ENCODE peak calls at places on chromosomes 1 and 21, in seven cellular contexts. One of them, this sample, is unnamed.
A peak's percentile ranks its signal among the peaks of the same experiment; 100 is the strongest.

GRCh38 chr1:173603056-173603591 is at the start of gene SLC9C2:
- DNase-seq in D341Med: no peak
- DNase-seq in NCI-H446 treated with DMSO at 0.1 percent for 48 hours: no peak
- DNase-seq in CD8-positive, alpha-beta T cell: no peak
- DNase-seq in aorta: no peak
- DNase-seq in heart right ventricle: peak; percentile 49
- DNase-seq in skeletal muscle cell: peak; percentile 4
- DNase-seq in this sample: no peak

GRCh38 chr1:164515932-164516331 is 43.1 kb upstream of the PBX1 start:
- DNase-seq in aorta: no peak
- DNase-seq in D341Med: no peak
- DNase-seq in heart right ventricle: peak; percentile 5
- DNase-seq in NCI-H446 treated with DMSO at 0.1 percent for 48 hours: no peak
- DNase-seq in skeletal muscle cell: no peak
- DNase-seq in CD8-positive, alpha-beta T cell: no peak
- DNase-seq in this sample: no peak

GRCh38 chr1:7172804-7173203 is 387.6 kb downstream of the CAMTA1 start:
- DNase-seq in D341Med: no peak
- DNase-seq in aorta: no peak
- DNase-seq in heart right ventricle: no peak
- DNase-seq in CD8-positive, alpha-beta T cell: no peak
- DNase-seq in NCI-H446 treated with DMSO at 0.1 percent for 48 hours: no peak
- DNase-seq in skeletal muscle cell: no peak
- DNase-seq in this sample: no peak

GRCh38 chr1:55284856-55285255 is 69.7 kb upstream of the USP24 start:
- DNase-seq in heart right ventricle: peak; percentile 62
- DNase-seq in D341Med: no peak
- DNase-seq in CD8-positive, alpha-beta T cell: no peak
- DNase-seq in aorta: no peak
- DNase-seq in skeletal muscle cell: no peak
- DNase-seq in NCI-H446 treated with DMSO at 0.1 percent for 48 hours: peak; percentile 45
- DNase-seq in this sample: no peak

GRCh38 chr1:99173282-99173681 is 91.0 kb upstream of the PLPPR4 start:
- DNase-seq in NCI-H446 treated with DMSO at 0.1 percent for 48 hours: no peak
- DNase-seq in CD8-positive, alpha-beta T cell: no peak
- DNase-seq in D341Med: no peak
- DNase-seq in heart right ventricle: no peak
- DNase-seq in skeletal muscle cell: no peak
- DNase-seq in aorta: no peak
- DNase-seq in this sample: no peak

GRCh38 chr1:30409476-30410152 is 313.8 kb downstream of the MATN1 start:
- DNase-seq in aorta: peak; percentile 11
- DNase-seq in skeletal muscle cell: no peak
- DNase-seq in CD8-positive, alpha-beta T cell: peak; percentile 6
- DNase-seq in heart right ventricle: no peak
- DNase-seq in D341Med: peak; percentile 4
- DNase-seq in NCI-H446 treated with DMSO at 0.1 percent for 48 hours: no peak
- DNase-seq in this sample: no peak

GRCh38 chr1:51214615-51215131 is 21.4 kb upstream of the RNF11 start:
- DNase-seq in CD8-positive, alpha-beta T cell: no peak
- DNase-seq in aorta: no peak
- DNase-seq in skeletal muscle cell: peak; percentile 74
- DNase-seq in NCI-H446 treated with DMSO at 0.1 percent for 48 hours: no peak
- DNase-seq in heart right ventricle: no peak
- DNase-seq in D341Med: no peak
- DNase-seq in this sample: no peak

GRCh38 chr1:46673749-46674182 is 2.1 kb downstream of the TEX38 start:
- DNase-seq in skeletal muscle cell: no peak
- DNase-seq in D341Med: no peak
- DNase-seq in CD8-positive, alpha-beta T cell: no peak
- DNase-seq in heart right ventricle: no peak
- DNase-seq in NCI-H446 treated with DMSO at 0.1 percent for 48 hours: no peak
- DNase-seq in aorta: no peak
- DNase-seq in this sample: no peak

GRCh38 chr1:1629430-1630190 is 2.4 kb upstream of the MMP23B start:
- DNase-seq in CD8-positive, alpha-beta T cell: peak; percentile 79
- DNase-seq in heart right ventricle: no peak
- DNase-seq in aorta: peak; percentile 72
- DNase-seq in NCI-H446 treated with DMSO at 0.1 percent for 48 hours: no peak
- DNase-seq in D341Med: no peak
- DNase-seq in skeletal muscle cell: no peak
- DNase-seq in this sample: peak; percentile 73

GRCh38 chr1:221724931-221725605 is 16.8 kb downstream of the DUSP10 start:
- DNase-seq in aorta: peak; percentile 67
- DNase-seq in skeletal muscle cell: no peak
- DNase-seq in heart right ventricle: no peak
- DNase-seq in D341Med: no peak
- DNase-seq in NCI-H446 treated with DMSO at 0.1 percent for 48 hours: no peak
- DNase-seq in CD8-positive, alpha-beta T cell: no peak
- DNase-seq in this sample: no peak

GRCh38 chr1:79322511-79323027 is 316.0 kb upstream of the ADGRL4 start:
- DNase-seq in D341Med: no peak
- DNase-seq in CD8-positive, alpha-beta T cell: no peak
- DNase-seq in aorta: no peak
- DNase-seq in NCI-H446 treated with DMSO at 0.1 percent for 48 hours: no peak
- DNase-seq in skeletal muscle cell: no peak
- DNase-seq in heart right ventricle: no peak
- DNase-seq in this sample: no peak

GRCh38 chr1:168136709-168137514 is at the start of gene GPR161:
- DNase-seq in CD8-positive, alpha-beta T cell: no peak
- DNase-seq in skeletal muscle cell: no peak
- DNase-seq in aorta: peak; percentile 71
- DNase-seq in NCI-H446 treated with DMSO at 0.1 percent for 48 hours: no peak
- DNase-seq in D341Med: peak; percentile 81
- DNase-seq in heart right ventricle: peak; percentile 43
- DNase-seq in this sample: peak; percentile 82

GRCh38 chr1:212139526-212140137 is 104.1 kb downstream of the DTL start:
- DNase-seq in heart right ventricle: no peak
- DNase-seq in CD8-positive, alpha-beta T cell: no peak
- DNase-seq in D341Med: no peak
- DNase-seq in aorta: no peak
- DNase-seq in skeletal muscle cell: no peak
- DNase-seq in NCI-H446 treated with DMSO at 0.1 percent for 48 hours: no peak
- DNase-seq in this sample: no peak

GRCh38 chr21:46294647-46295176 is 8.6 kb downstream of the YBEY start:
- DNase-seq in D341Med: no peak
- DNase-seq in skeletal muscle cell: no peak
- DNase-seq in NCI-H446 treated with DMSO at 0.1 percent for 48 hours: no peak
- DNase-seq in CD8-positive, alpha-beta T cell: no peak
- DNase-seq in heart right ventricle: peak; percentile 40
- DNase-seq in aorta: no peak
- DNase-seq in this sample: no peak

GRCh38 chr1:866095-866494 is 57.6 kb upstream of the SAMD11 start:
- DNase-seq in NCI-H446 treated with DMSO at 0.1 percent for 48 hours: no peak
- DNase-seq in heart right ventricle: no peak
- DNase-seq in CD8-positive, alpha-beta T cell: no peak
- DNase-seq in aorta: no peak
- DNase-seq in D341Med: no peak
- DNase-seq in skeletal muscle cell: no peak
- DNase-seq in this sample: no peak

GRCh38 chr1:228902781-228903572 is 167.7 kb downstream of the RHOU start:
- DNase-seq in D341Med: peak; percentile 58
- DNase-seq in skeletal muscle cell: peak; percentile 90
- DNase-seq in aorta: peak; percentile 89
- DNase-seq in heart right ventricle: peak; percentile 78
- DNase-seq in NCI-H446 treated with DMSO at 0.1 percent for 48 hours: peak; percentile 93
- DNase-seq in CD8-positive, alpha-beta T cell: no peak
- DNase-seq in this sample: peak; percentile 80

GRCh38 chr1:202007703-202008489 is 2.5 kb upstream of the ELF3 start:
- DNase-seq in NCI-H446 treated with DMSO at 0.1 percent for 48 hours: no peak
- DNase-seq in aorta: no peak
- DNase-seq in D341Med: no peak
- DNase-seq in skeletal muscle cell: no peak
- DNase-seq in CD8-positive, alpha-beta T cell: no peak
- DNase-seq in heart right ventricle: no peak
- DNase-seq in this sample: no peak

GRCh38 chr1:177069489-177069888 is 95.0 kb downstream of the ASTN1 start:
- DNase-seq in heart right ventricle: no peak
- DNase-seq in CD8-positive, alpha-beta T cell: no peak
- DNase-seq in D341Med: no peak
- DNase-seq in NCI-H446 treated with DMSO at 0.1 percent for 48 hours: no peak
- DNase-seq in aorta: no peak
- DNase-seq in skeletal muscle cell: no peak
- DNase-seq in this sample: no peak

GRCh38 chr21:27155130-27155500 is 188.2 kb upstream of the ADAMTS5 start:
- DNase-seq in D341Med: no peak
- DNase-seq in aorta: no peak
- DNase-seq in CD8-positive, alpha-beta T cell: no peak
- DNase-seq in skeletal muscle cell: no peak
- DNase-seq in heart right ventricle: no peak
- DNase-seq in NCI-H446 treated with DMSO at 0.1 percent for 48 hours: no peak
- DNase-seq in this sample: no peak

GRCh38 chr1:25197982-25198681 is 34.2 kb downstream of the SYF2 start:
- DNase-seq in heart right ventricle: no peak
- DNase-seq in NCI-H446 treated with DMSO at 0.1 percent for 48 hours: no peak
- DNase-seq in aorta: no peak
- DNase-seq in D341Med: no peak
- DNase-seq in CD8-positive, alpha-beta T cell: no peak
- DNase-seq in skeletal muscle cell: no peak
- DNase-seq in this sample: no peak

GRCh38 chr1:111733183-111733995 is 5.8 kb downstream of the INKA2 start:
- DNase-seq in NCI-H446 treated with DMSO at 0.1 percent for 48 hours: peak; percentile 82
- DNase-seq in aorta: peak; percentile 73
- DNase-seq in skeletal muscle cell: peak; percentile 90
- DNase-seq in D341Med: no peak
- DNase-seq in heart right ventricle: peak; percentile 83
- DNase-seq in CD8-positive, alpha-beta T cell: peak; percentile 5
- DNase-seq in this sample: peak; percentile 82

GRCh38 chr1:174795806-174796205 is 203.9 kb upstream of the CACYBP start:
- DNase-seq in NCI-H446 treated with DMSO at 0.1 percent for 48 hours: no peak
- DNase-seq in heart right ventricle: no peak
- DNase-seq in D341Med: no peak
- DNase-seq in aorta: no peak
- DNase-seq in skeletal muscle cell: no peak
- DNase-seq in CD8-positive, alpha-beta T cell: no peak
- DNase-seq in this sample: no peak

GRCh38 chr1:203276916-203277535 is 28.3 kb upstream of the BTG2 start:
- DNase-seq in skeletal muscle cell: no peak
- DNase-seq in CD8-positive, alpha-beta T cell: no peak
- DNase-seq in heart right ventricle: no peak
- DNase-seq in aorta: no peak
- DNase-seq in D341Med: no peak
- DNase-seq in NCI-H446 treated with DMSO at 0.1 percent for 48 hours: no peak
- DNase-seq in this sample: no peak

GRCh38 chr1:119462964-119463363 is 44.0 kb upstream of the HSD3B1 start:
- DNase-seq in CD8-positive, alpha-beta T cell: no peak
- DNase-seq in heart right ventricle: no peak
- DNase-seq in aorta: no peak
- DNase-seq in D341Med: no peak
- DNase-seq in skeletal muscle cell: no peak
- DNase-seq in NCI-H446 treated with DMSO at 0.1 percent for 48 hours: no peak
- DNase-seq in this sample: no peak

GRCh38 chr1:21855257-21856096 is 43.4 kb downstream of the LDLRAD2 start:
- DNase-seq in D341Med: no peak
- DNase-seq in heart right ventricle: no peak
- DNase-seq in CD8-positive, alpha-beta T cell: no peak
- DNase-seq in skeletal muscle cell: no peak
- DNase-seq in aorta: no peak
- DNase-seq in NCI-H446 treated with DMSO at 0.1 percent for 48 hours: no peak
- DNase-seq in this sample: no peak

GRCh38 chr1:226349801-226350503 is 41.0 kb upstream of the LIN9 start:
- DNase-seq in skeletal muscle cell: no peak
- DNase-seq in aorta: no peak
- DNase-seq in D341Med: no peak
- DNase-seq in CD8-positive, alpha-beta T cell: no peak
- DNase-seq in NCI-H446 treated with DMSO at 0.1 percent for 48 hours: no peak
- DNase-seq in heart right ventricle: no peak
- DNase-seq in this sample: no peak

GRCh38 chr1:244735854-244736561 is 83.1 kb downstream of the DESI2 start:
- DNase-seq in heart right ventricle: no peak
- DNase-seq in D341Med: no peak
- DNase-seq in skeletal muscle cell: no peak
- DNase-seq in aorta: no peak
- DNase-seq in CD8-positive, alpha-beta T cell: no peak
- DNase-seq in NCI-H446 treated with DMSO at 0.1 percent for 48 hours: no peak
- DNase-seq in this sample: no peak

GRCh38 chr1:46117810-46118494 is 14.5 kb downstream of the PIK3R3 start:
- DNase-seq in NCI-H446 treated with DMSO at 0.1 percent for 48 hours: no peak
- DNase-seq in aorta: no peak
- DNase-seq in skeletal muscle cell: no peak
- DNase-seq in heart right ventricle: no peak
- DNase-seq in D341Med: no peak
- DNase-seq in CD8-positive, alpha-beta T cell: no peak
- DNase-seq in this sample: no peak